ENCODE peak calls at places on chromosomes 4 and X, in five cellular contexts. E is H1, O is HepG2, D is K562, K is GM12878. S is an unnamed sample.

GRCh38 chrX:109857898-109858297 is 124.8 kb upstream of the ACSL4 start:
- DNase-seq in K (no peak), D (no peak), E (no peak), O (no peak), S (no peak)

GRCh38 chr4:86556791-86557415 is 37.2 kb upstream of the PTPN13 start:
- DNase-seq in D (no peak), E (no peak), O (no peak), K (no peak), S (no peak)

GRCh38 chr4:65668201-65669007 is 1.9 kb downstream of the EPHA5 start:
- DNase-seq in E (no peak), O (no peak), D (no peak), K (no peak), S (no peak)

GRCh38 chr4:117957570-117957969 is 76.7 kb upstream of the NDST3 start:
- DNase-seq in O (no peak), D (no peak), E (no peak), K (no peak), S (no peak)

GRCh38 chrX:41276661-41277506 is 57.1 kb upstream of the DDX3X start:
- DNase-seq in O (no peak), E (no peak), K (no peak), D (no peak), S (no peak)

GRCh38 chr4:170025523-170026252 is 507 bp downstream of the MFAP3L start:
- DNase-seq in D (no peak), K (no peak), O (no peak), E (no peak), S (peak; percentile 7)

GRCh38 chr4:20253799-20254409 is 2.2 kb downstream of the SLIT2 start:
- DNase-seq in K (no peak), D (no peak), O (no peak), E (no peak), S (no peak)

GRCh38 chr4:82562553-82562854 is 716 bp upstream of the TMEM150C start:
- DNase-seq in D (no peak), E (no peak), K (no peak), O (no peak), S (no peak)

DNA sequence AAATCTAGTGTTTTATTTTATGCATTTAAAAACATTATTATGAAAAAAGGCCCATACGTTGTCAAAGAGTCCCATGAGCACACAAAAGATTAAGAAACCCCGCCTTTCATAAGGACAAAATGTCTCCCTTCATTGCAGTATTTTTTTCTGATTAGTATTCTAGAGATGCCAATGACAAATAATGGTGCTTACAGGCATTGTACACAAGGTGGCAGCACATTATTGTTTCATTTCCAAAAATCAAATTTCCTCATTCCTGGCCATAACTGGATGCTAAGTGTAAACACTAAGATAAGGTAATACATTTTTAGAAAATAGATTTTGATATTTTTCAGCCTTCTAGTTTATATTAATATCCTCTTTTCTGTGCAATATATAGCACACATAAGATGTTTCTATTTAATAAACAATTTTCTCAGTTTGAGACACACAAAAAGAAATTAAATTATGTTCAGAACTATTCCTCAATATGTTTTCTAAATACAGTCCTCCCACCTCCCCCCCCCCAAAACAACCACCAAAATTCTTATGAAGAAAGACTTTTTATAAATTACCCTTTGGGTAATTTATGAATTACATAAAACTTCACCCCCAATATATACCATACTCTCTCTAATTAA is 47.7 kb downstream of the TIGD2 start:
- DNase-seq in D (peak; percentile 23), E (no peak), O (peak; percentile 6), K (no peak), S (peak; percentile 25)
- TF ChIP-seq KDM1A in D (peak; percentile 34), E (no peak), O (no peak), K (no peak), S (no peak)

GRCh38 chrX:100768679-100769338 is 36.9 kb upstream of the SYTL4 start:
- DNase-seq in O (peak; percentile 49), D (peak; percentile 80), K (peak; percentile 34), E (peak; percentile 23), S (peak; percentile 61)
- TF ChIP-seq KDM1A in O (no peak), D (no peak), K (no peak), E (no peak), S (no peak)

GRCh38 chr4:126396703-126397102 is 1081.9 kb downstream of the FAT4 start:
- DNase-seq in D (no peak), O (no peak), E (no peak), K (no peak), S (no peak)
- TF ChIP-seq KDM1A in D (no peak), O (no peak), E (no peak), K (no peak), S (no peak)

DNA sequence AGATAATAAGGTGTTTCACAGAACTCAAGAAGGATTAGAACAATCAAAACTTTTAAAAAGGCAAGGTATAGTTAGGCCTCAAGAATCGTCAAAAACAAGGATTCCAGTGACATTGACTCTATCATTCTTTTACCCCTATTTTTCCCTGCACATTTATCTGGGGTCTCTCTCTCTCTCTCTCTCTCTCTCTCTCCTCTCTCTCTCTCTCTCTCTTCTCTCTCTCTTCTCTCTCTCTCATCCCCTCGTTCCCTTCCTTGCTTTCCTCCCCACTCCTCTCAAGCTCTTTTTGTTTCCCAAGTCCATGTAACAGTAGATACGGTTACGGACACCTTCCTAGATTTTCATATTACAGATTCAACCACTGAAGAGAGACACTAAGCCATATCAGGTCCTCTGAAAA is 3.2 kb upstream of the TMLHE start:
- DNase-seq in O (no peak), D (no peak), E (no peak), K (no peak), S (no peak)
- TF ChIP-seq KDM1A in O (no peak), D (no peak), E (no peak), K (no peak), S (no peak)

DNA sequence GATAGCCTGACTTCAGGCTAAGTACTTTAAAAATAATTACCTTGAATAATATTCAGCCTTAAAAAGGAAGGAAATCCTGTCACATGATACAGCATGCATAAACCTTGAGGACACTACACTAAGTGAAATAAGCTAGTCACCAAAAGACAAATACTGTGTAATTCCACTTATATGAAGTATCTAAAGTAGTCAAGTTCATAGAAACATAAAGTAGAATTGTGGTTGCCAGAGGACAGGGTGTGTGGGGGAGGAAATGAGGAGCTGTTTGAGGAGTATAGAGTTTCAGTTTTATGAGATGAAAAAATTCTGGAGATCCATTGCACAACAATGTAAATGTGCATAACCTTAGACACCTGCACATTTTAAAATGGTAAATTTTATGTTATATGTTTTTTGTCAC is 5.6 kb upstream of the STPG2 start:
- DNase-seq in E (no peak), D (no peak), O (no peak), K (no peak), S (no peak)
- TF ChIP-seq KDM1A in E (no peak), D (no peak), O (no peak), K (no peak), S (no peak)

DNA sequence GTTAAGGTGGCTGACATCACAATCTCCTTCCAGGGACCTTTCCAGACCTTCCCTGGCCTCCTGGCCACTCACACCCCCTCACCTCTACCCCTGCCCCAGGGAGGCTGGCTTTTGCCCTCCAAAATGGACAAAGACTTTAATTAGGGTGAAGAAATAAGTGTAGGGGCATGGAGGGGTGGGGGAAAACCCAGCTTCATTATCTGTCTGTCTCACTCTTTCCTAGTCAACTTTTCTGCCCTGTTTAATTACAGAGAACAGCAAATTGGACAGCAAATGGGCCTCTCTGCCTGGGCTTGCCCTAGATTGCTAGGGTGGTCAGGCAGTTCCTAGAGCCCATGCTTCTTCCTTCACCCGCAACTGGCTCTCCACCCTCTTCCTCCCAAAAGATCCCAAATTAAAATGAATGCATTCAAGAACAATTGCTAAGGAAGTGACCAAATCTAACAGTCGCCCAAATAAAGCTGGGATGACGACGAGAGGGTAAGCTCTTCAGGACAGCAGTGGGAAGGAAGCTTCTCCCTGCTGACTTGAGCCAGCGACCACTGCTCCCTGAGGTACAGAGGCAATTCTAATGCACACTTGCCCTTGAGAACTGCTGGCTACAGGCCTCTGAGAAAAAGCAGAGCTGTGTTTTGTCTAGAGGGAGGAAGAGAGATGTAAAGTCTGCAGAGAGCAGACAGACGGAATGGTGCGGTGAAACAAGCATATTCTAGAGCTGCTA is 12.4 kb downstream of the RAI2 start:
- DNase-seq in O (no peak), D (no peak), E (no peak), K (no peak), S (no peak)
- TF ChIP-seq KDM1A in O (no peak), D (no peak), E (no peak), K (no peak), S (no peak)

GRCh38 chr4:3416270-3416669 is 25.5 kb upstream of the HGFAC start:
- DNase-seq in O (no peak), D (no peak), E (no peak), K (no peak), S (no peak)

GRCh38 chr4:3413675-3414420 is 27.9 kb upstream of the HGFAC start:
- DNase-seq in O (no peak), E (no peak), K (no peak), D (no peak), S (no peak)

GRCh38 chr4:3415471-3416141 is 26.2 kb upstream of the HGFAC start:
- DNase-seq in K (no peak), E (no peak), O (no peak), D (no peak), S (no peak)

GRCh38 chr4:3413217-3413671 is 28.5 kb upstream of the HGFAC start:
- DNase-seq in O (no peak), D (no peak), K (no peak), E (no peak), S (no peak)

GRCh38 chr4:3414421-3415279 is 27.1 kb upstream of the HGFAC start:
- DNase-seq in O (no peak), E (no peak), D (no peak), K (no peak), S (no peak)
- TF ChIP-seq KDM1A in O (no peak), E (no peak), D (no peak), K (no peak), S (no peak)

GRCh38 chrX:122850326-122850725 is 333.8 kb upstream of the GRIA3 start:
- DNase-seq in K (no peak), E (no peak), O (no peak), D (no peak), S (no peak)
- TF ChIP-seq KDM1A in K (no peak), E (no peak), O (no peak), D (no peak), S (no peak)

S was measured in A549.